ENCODE peak calls at places on chromosomes 3 and 15, in ten cellular contexts. P, G, S, K, I, N, X, O, Z and J are unnamed samples.

GRCh38 chr3:16482770-16483531 is 30.5 kb downstream of the RFTN1 start:
- DNase-seq in N (peak; percentile 82), K (no peak), G (peak; percentile 85), P (peak; percentile 68), I (no peak), S (no peak), O (no peak), Z (peak; percentile 42), X (no peak), J (no peak)

GRCh38 chr3:140753865-140754754 is 76.2 kb downstream of the TRIM42 start:
- DNase-seq in P (no peak), I (no peak), N (no peak), X (no peak), O (no peak), G (no peak), S (no peak), Z (no peak), K (no peak), J (no peak)

GRCh38 chr3:151501171-151501790 is 40.4 kb upstream of the IGSF10 start:
- DNase-seq in O (no peak), P (no peak), N (no peak), Z (no peak), G (no peak), K (no peak), S (no peak), X (no peak), I (no peak), J (no peak)

GRCh38 chr15:92205255-92205739 is 188.4 kb upstream of the ST8SIA2 start:
- DNase-seq in O (no peak), K (no peak), I (no peak), Z (no peak), S (no peak), G (peak; percentile 76), X (no peak), N (no peak), P (no peak), J (no peak)

GRCh38 chr3:1252061-1252430 is 159.2 kb downstream of the CNTN6 start:
- DNase-seq in I (no peak), Z (no peak), N (no peak), G (no peak), K (no peak), S (no peak), O (no peak), P (no peak), X (no peak), J (no peak)

GRCh38 chr15:99474041-99474906 is 91.5 kb upstream of the MEF2A start:
- DNase-seq in I (no peak), N (peak; percentile 75), K (no peak), Z (no peak), S (no peak), O (no peak), X (peak; percentile 51), G (no peak), P (peak; percentile 50), J (no peak)

GRCh38 chr3:149618151-149619123 is 39.4 kb downstream of the WWTR1 start:
- DNase-seq in O (no peak), X (peak; percentile 31), S (no peak), N (no peak), I (no peak), P (no peak), G (peak; percentile 83), K (peak; percentile 94), Z (no peak), J (no peak)

GRCh38 chr3:99721633-99722007 is 83.2 kb downstream of the COL8A1 start:
- DNase-seq in S (no peak), I (no peak), Z (no peak), N (no peak), K (peak; percentile 48), G (no peak), O (no peak), X (no peak), P (no peak), J (no peak)

GRCh38 chr3:119227064-119227850 is 13.4 kb downstream of the B4GALT4 start:
- DNase-seq in Z (no peak), G (no peak), P (no peak), O (no peak), S (no peak), I (no peak), K (no peak), X (no peak), N (no peak), J (no peak)